ENCODE peak calls at places on chromosomes 12 and 14, in seven cellular contexts. One of them, this sample, is unnamed.
A peak's percentile ranks its signal among the peaks of the same experiment; 100 is the strongest.

GRCh38 chr12:113831016-113831415 is 135.1 kb downstream of the RBM19 start:
- DNase-seq in GM03348: no peak
- DNase-seq in AG04449: peak; percentile 14
- DNase-seq in kidney glomerular epithelial cell: peak; percentile 65
- DNase-seq in DMS53: no peak
- DNase-seq in stimulated activated naive CD8-positive, alpha-beta T cell treated with anti-CD3 and anti-CD28 coated beads, Interleukin-15, amount 100 ng/mL, for 72 hours: no peak
- DNase-seq in IMR-90: peak; percentile 50
- DNase-seq in this sample: peak; percentile 6

GRCh38 chr12:124294686-124295315 is at the start of gene RFLNA:
- DNase-seq in kidney glomerular epithelial cell: no peak
- DNase-seq in AG04449: no peak
- DNase-seq in stimulated activated naive CD8-positive, alpha-beta T cell treated with anti-CD3 and anti-CD28 coated beads, Interleukin-15, amount 100 ng/mL, for 72 hours: no peak
- DNase-seq in IMR-90: no peak
- DNase-seq in DMS53: no peak
- DNase-seq in GM03348: peak; percentile 79
- DNase-seq in this sample: no peak

GRCh38 chr12:104716183-104716571 is 241.9 kb downstream of the SLC41A2 start:
- DNase-seq in DMS53: no peak
- DNase-seq in kidney glomerular epithelial cell: no peak
- DNase-seq in GM03348: no peak
- DNase-seq in stimulated activated naive CD8-positive, alpha-beta T cell treated with anti-CD3 and anti-CD28 coated beads, Interleukin-15, amount 100 ng/mL, for 72 hours: no peak
- DNase-seq in IMR-90: no peak
- DNase-seq in AG04449: no peak
- DNase-seq in this sample: no peak

GRCh38 chr14:101512396-101512695 is 48.9 kb upstream of the DIO3 start:
- DNase-seq in AG04449: no peak
- DNase-seq in GM03348: no peak
- DNase-seq in kidney glomerular epithelial cell: no peak
- DNase-seq in stimulated activated naive CD8-positive, alpha-beta T cell treated with anti-CD3 and anti-CD28 coated beads, Interleukin-15, amount 100 ng/mL, for 72 hours: no peak
- DNase-seq in IMR-90: no peak
- DNase-seq in DMS53: no peak
- DNase-seq in this sample: no peak

GRCh38 chr12:57165741-57166140 is 18.3 kb upstream of the LRP1-AS start:
- DNase-seq in AG04449: no peak
- DNase-seq in GM03348: no peak
- DNase-seq in DMS53: peak; percentile 39
- DNase-seq in kidney glomerular epithelial cell: no peak
- DNase-seq in IMR-90: no peak
- DNase-seq in stimulated activated naive CD8-positive, alpha-beta T cell treated with anti-CD3 and anti-CD28 coated beads, Interleukin-15, amount 100 ng/mL, for 72 hours: no peak
- DNase-seq in this sample: no peak

GRCh38 chr12:32902287-32902996 is 5.9 kb upstream of the PKP2 start:
- DNase-seq in kidney glomerular epithelial cell: no peak
- DNase-seq in AG04449: no peak
- DNase-seq in DMS53: no peak
- DNase-seq in IMR-90: no peak
- DNase-seq in GM03348: no peak
- DNase-seq in stimulated activated naive CD8-positive, alpha-beta T cell treated with anti-CD3 and anti-CD28 coated beads, Interleukin-15, amount 100 ng/mL, for 72 hours: no peak
- DNase-seq in this sample: no peak

GRCh38 chr12:107126688-107127481 is 33.5 kb upstream of the CRY1 start:
- DNase-seq in stimulated activated naive CD8-positive, alpha-beta T cell treated with anti-CD3 and anti-CD28 coated beads, Interleukin-15, amount 100 ng/mL, for 72 hours: no peak
- DNase-seq in AG04449: no peak
- DNase-seq in IMR-90: peak; percentile 24
- DNase-seq in GM03348: peak; percentile 33
- DNase-seq in kidney glomerular epithelial cell: peak; percentile 2
- DNase-seq in DMS53: peak; percentile 24
- DNase-seq in this sample: no peak

GRCh38 chr14:61077437-61077836 is 96.4 kb downstream of the SLC38A6 start:
- DNase-seq in IMR-90: no peak
- DNase-seq in DMS53: no peak
- DNase-seq in stimulated activated naive CD8-positive, alpha-beta T cell treated with anti-CD3 and anti-CD28 coated beads, Interleukin-15, amount 100 ng/mL, for 72 hours: no peak
- DNase-seq in kidney glomerular epithelial cell: no peak
- DNase-seq in AG04449: no peak
- DNase-seq in GM03348: no peak
- DNase-seq in this sample: no peak

GRCh38 chr12:92796650-92797049 is 93.9 kb downstream of the PLEKHG7 start:
- DNase-seq in stimulated activated naive CD8-positive, alpha-beta T cell treated with anti-CD3 and anti-CD28 coated beads, Interleukin-15, amount 100 ng/mL, for 72 hours: no peak
- DNase-seq in GM03348: no peak
- DNase-seq in DMS53: no peak
- DNase-seq in kidney glomerular epithelial cell: no peak
- DNase-seq in IMR-90: peak; percentile 73
- DNase-seq in AG04449: no peak
- DNase-seq in this sample: no peak

GRCh38 chr12:121956041-121956341 is 37.6 kb downstream of the CFAP251 start:
- DNase-seq in AG04449: no peak
- DNase-seq in GM03348: no peak
- DNase-seq in DMS53: no peak
- DNase-seq in IMR-90: no peak
- DNase-seq in kidney glomerular epithelial cell: no peak
- DNase-seq in stimulated activated naive CD8-positive, alpha-beta T cell treated with anti-CD3 and anti-CD28 coated beads, Interleukin-15, amount 100 ng/mL, for 72 hours: no peak
- DNase-seq in this sample: no peak

GRCh38 chr14:94628578-94628977 is 16.4 kb downstream of the SERPINA3 start:
- DNase-seq in DMS53: no peak
- DNase-seq in GM03348: no peak
- DNase-seq in AG04449: no peak
- DNase-seq in kidney glomerular epithelial cell: no peak
- DNase-seq in stimulated activated naive CD8-positive, alpha-beta T cell treated with anti-CD3 and anti-CD28 coated beads, Interleukin-15, amount 100 ng/mL, for 72 hours: no peak
- DNase-seq in IMR-90: no peak
- DNase-seq in this sample: no peak

GRCh38 chr14:70663707-70664179 is 22.0 kb downstream of the TTC9 start:
- DNase-seq in DMS53: no peak
- DNase-seq in GM03348: peak; percentile 26
- DNase-seq in AG04449: no peak
- DNase-seq in stimulated activated naive CD8-positive, alpha-beta T cell treated with anti-CD3 and anti-CD28 coated beads, Interleukin-15, amount 100 ng/mL, for 72 hours: no peak
- DNase-seq in kidney glomerular epithelial cell: peak; percentile 40
- DNase-seq in IMR-90: peak; percentile 52
- DNase-seq in this sample: no peak

GRCh38 chr14:105483300-105484068 is 3.2 kb upstream of the CRIP1 start:
- DNase-seq in stimulated activated naive CD8-positive, alpha-beta T cell treated with anti-CD3 and anti-CD28 coated beads, Interleukin-15, amount 100 ng/mL, for 72 hours: no peak
- DNase-seq in GM03348: no peak
- DNase-seq in kidney glomerular epithelial cell: no peak
- DNase-seq in DMS53: no peak
- DNase-seq in AG04449: no peak
- DNase-seq in IMR-90: no peak
- DNase-seq in this sample: no peak

GRCh38 chr12:111596985-111597730 is 2.0 kb downstream of the ATXN2 start:
- DNase-seq in DMS53: peak; percentile 90
- DNase-seq in stimulated activated naive CD8-positive, alpha-beta T cell treated with anti-CD3 and anti-CD28 coated beads, Interleukin-15, amount 100 ng/mL, for 72 hours: peak; percentile 22
- DNase-seq in AG04449: no peak
- DNase-seq in GM03348: peak; percentile 60
- DNase-seq in kidney glomerular epithelial cell: peak; percentile 31
- DNase-seq in IMR-90: peak; percentile 55
- DNase-seq in this sample: no peak

GRCh38 chr14:49461529-49462401 is 124.4 kb downstream of the RPS29 start:
- DNase-seq in IMR-90: peak; percentile 81
- DNase-seq in stimulated activated naive CD8-positive, alpha-beta T cell treated with anti-CD3 and anti-CD28 coated beads, Interleukin-15, amount 100 ng/mL, for 72 hours: peak; percentile 49
- DNase-seq in GM03348: peak; percentile 49
- DNase-seq in AG04449: peak; percentile 33
- DNase-seq in DMS53: peak; percentile 84
- DNase-seq in kidney glomerular epithelial cell: peak; percentile 82
- DNase-seq in this sample: peak; percentile 59

GRCh38 chr12:122721057-122721545 is 4.5 kb upstream of the HCAR3 start:
- DNase-seq in DMS53: no peak
- DNase-seq in kidney glomerular epithelial cell: no peak
- DNase-seq in stimulated activated naive CD8-positive, alpha-beta T cell treated with anti-CD3 and anti-CD28 coated beads, Interleukin-15, amount 100 ng/mL, for 72 hours: no peak
- DNase-seq in AG04449: no peak
- DNase-seq in GM03348: no peak
- DNase-seq in IMR-90: no peak
- DNase-seq in this sample: no peak

GRCh38 chr12:72313757-72314270 is 41.6 kb downstream of the TRHDE start:
- DNase-seq in stimulated activated naive CD8-positive, alpha-beta T cell treated with anti-CD3 and anti-CD28 coated beads, Interleukin-15, amount 100 ng/mL, for 72 hours: no peak
- DNase-seq in AG04449: no peak
- DNase-seq in DMS53: no peak
- DNase-seq in IMR-90: peak; percentile 40
- DNase-seq in kidney glomerular epithelial cell: peak; percentile 29
- DNase-seq in GM03348: no peak
- DNase-seq in this sample: no peak

GRCh38 chr12:2841056-2841455 is 6.2 kb upstream of the NRIP2 start:
- DNase-seq in AG04449: no peak
- DNase-seq in IMR-90: no peak
- DNase-seq in DMS53: no peak
- DNase-seq in kidney glomerular epithelial cell: no peak
- DNase-seq in GM03348: no peak
- DNase-seq in stimulated activated naive CD8-positive, alpha-beta T cell treated with anti-CD3 and anti-CD28 coated beads, Interleukin-15, amount 100 ng/mL, for 72 hours: no peak
- DNase-seq in this sample: no peak

GRCh38 chr12:42448841-42449240 is 122.9 kb downstream of the PPHLN1 start:
- DNase-seq in AG04449: no peak
- DNase-seq in DMS53: no peak
- DNase-seq in GM03348: no peak
- DNase-seq in stimulated activated naive CD8-positive, alpha-beta T cell treated with anti-CD3 and anti-CD28 coated beads, Interleukin-15, amount 100 ng/mL, for 72 hours: no peak
- DNase-seq in kidney glomerular epithelial cell: peak; percentile 47
- DNase-seq in IMR-90: peak; percentile 48
- DNase-seq in this sample: no peak

GRCh38 chr12:44000309-44000952 is 164.6 kb downstream of the TMEM117 start:
- DNase-seq in kidney glomerular epithelial cell: peak; percentile 17
- DNase-seq in IMR-90: peak; percentile 31
- DNase-seq in stimulated activated naive CD8-positive, alpha-beta T cell treated with anti-CD3 and anti-CD28 coated beads, Interleukin-15, amount 100 ng/mL, for 72 hours: peak; percentile 31
- DNase-seq in DMS53: peak; percentile 95
- DNase-seq in AG04449: no peak
- DNase-seq in GM03348: peak; percentile 71
- DNase-seq in this sample: peak; percentile 6

GRCh38 chr12:25084816-25085215 is 110.1 kb downstream of the DNAI7 start:
- DNase-seq in AG04449: no peak
- DNase-seq in GM03348: no peak
- DNase-seq in DMS53: no peak
- DNase-seq in kidney glomerular epithelial cell: no peak
- DNase-seq in IMR-90: no peak
- DNase-seq in stimulated activated naive CD8-positive, alpha-beta T cell treated with anti-CD3 and anti-CD28 coated beads, Interleukin-15, amount 100 ng/mL, for 72 hours: no peak
- DNase-seq in this sample: no peak

GRCh38 chr14:69077841-69078240 is 75.1 kb downstream of the DCAF5 start:
- DNase-seq in DMS53: no peak
- DNase-seq in kidney glomerular epithelial cell: peak; percentile 95
- DNase-seq in GM03348: peak; percentile 75
- DNase-seq in stimulated activated naive CD8-positive, alpha-beta T cell treated with anti-CD3 and anti-CD28 coated beads, Interleukin-15, amount 100 ng/mL, for 72 hours: no peak
- DNase-seq in AG04449: peak; percentile 81
- DNase-seq in IMR-90: peak; percentile 92
- DNase-seq in this sample: peak; percentile 53

GRCh38 chr14:35369701-35370191 is 34.8 kb downstream of the NFKBIA start:
- DNase-seq in GM03348: no peak
- DNase-seq in IMR-90: no peak
- DNase-seq in AG04449: no peak
- DNase-seq in kidney glomerular epithelial cell: no peak
- DNase-seq in DMS53: peak; percentile 94
- DNase-seq in stimulated activated naive CD8-positive, alpha-beta T cell treated with anti-CD3 and anti-CD28 coated beads, Interleukin-15, amount 100 ng/mL, for 72 hours: no peak
- DNase-seq in this sample: no peak

GRCh38 chr12:28569698-28570411 is 379.6 kb downstream of the CCDC91 start:
- DNase-seq in AG04449: no peak
- DNase-seq in GM03348: peak; percentile 60
- DNase-seq in IMR-90: peak; percentile 80
- DNase-seq in DMS53: peak; percentile 51
- DNase-seq in stimulated activated naive CD8-positive, alpha-beta T cell treated with anti-CD3 and anti-CD28 coated beads, Interleukin-15, amount 100 ng/mL, for 72 hours: no peak
- DNase-seq in kidney glomerular epithelial cell: peak; percentile 93
- DNase-seq in this sample: peak; percentile 74

GRCh38 chr14:52781629-52782028 is 9.8 kb downstream of the GNPNAT1 start:
- DNase-seq in kidney glomerular epithelial cell: no peak
- DNase-seq in stimulated activated naive CD8-positive, alpha-beta T cell treated with anti-CD3 and anti-CD28 coated beads, Interleukin-15, amount 100 ng/mL, for 72 hours: no peak
- DNase-seq in IMR-90: no peak
- DNase-seq in AG04449: no peak
- DNase-seq in GM03348: no peak
- DNase-seq in DMS53: no peak
- DNase-seq in this sample: no peak